ENCODE peak calls at places on chromosomes 7 and 10, in six cellular contexts. X is hepatocyte; B is IMR-90; E is CD4-positive, CD25-positive, alpha-beta regulatory T cell; R is heart left ventricle; H is nucleus accumbens. U is an unnamed sample.
A peak's percentile ranks its signal among the peaks of the same experiment; 100 is the strongest.

GRCh38 chr10:77575271-77576006 is 62.2 kb downstream of the KCNMA1 start:
- DNase-seq in X (no peak), B (no peak), E (no peak), R (no peak), H (no peak), U (no peak)

GRCh38 chr7:47513741-47514241 is 68.1 kb downstream of the TNS3 start:
- DNase-seq in X (peak; percentile 74), B (peak; percentile 93), E (no peak), R (no peak), H (no peak), U (peak; percentile 43)

GRCh38 chr7:105738133-105738532 is 138.3 kb downstream of the ATXN7L1 start:
- DNase-seq in X (no peak), B (no peak), E (no peak), R (no peak), H (no peak), U (no peak)

GRCh38 chr7:28921822-28922221 is 36.3 kb downstream of the TRIL start:
- DNase-seq in X (peak; percentile 83), B (peak; percentile 68), E (peak; percentile 30), R (peak; percentile 42), H (peak; percentile 41), U (peak; percentile 41)

GRCh38 chr7:132738254-132738653 is 162.0 kb upstream of the PLXNA4 start:
- DNase-seq in X (no peak), B (peak; percentile 92), E (no peak), R (no peak), H (no peak), U (no peak)

GRCh38 chr7:41114166-41114565 is 588.7 kb downstream of the INHBA start:
- DNase-seq in X (no peak), B (peak; percentile 94), E (no peak), R (no peak), H (no peak), U (no peak)

GRCh38 chr10:73053275-73053674 is 43.4 kb downstream of the P4HA1 start:
- DNase-seq in X (no peak), B (no peak), E (no peak), R (no peak), H (no peak), U (no peak)

GRCh38 chr7:98372993-98373392 is 27.9 kb downstream of the BAIAP2L1 start:
- DNase-seq in X (no peak), B (peak; percentile 81), E (no peak), R (no peak), H (no peak), U (no peak)

GRCh38 chr7:68038621-68039314 is 1042.1 kb downstream of the TYW1 start:
- DNase-seq in X (peak; percentile 55), B (no peak), E (no peak), R (no peak), H (no peak), U (no peak)

GRCh38 chr7:27151945-27152815 is at the start of gene HOXA3:
- DNase-seq in X (no peak), B (peak; percentile 59), E (no peak), R (no peak), H (no peak), U (no peak)

GRCh38 chr10:80661526-80661925 is 123.8 kb downstream of the SH2D4B start:
- DNase-seq in X (no peak), B (no peak), E (no peak), R (no peak), H (no peak), U (no peak)

GRCh38 chr7:124032369-124033092 is at the start of gene TMEM229A:
- DNase-seq in X (peak; percentile 84), B (peak; percentile 28), E (no peak), R (peak; percentile 21), H (peak; percentile 71), U (no peak)

GRCh38 chr7:77538186-77538907 is 1.3 kb downstream of the PTPN12 start:
- DNase-seq in X (peak; percentile 91), B (peak; percentile 93), E (no peak), R (peak; percentile 89), H (peak; percentile 16), U (peak; percentile 50)

GRCh38 chr7:141695803-141696289 is 6.1 kb downstream of the DENND11 start:
- DNase-seq in X (no peak), B (no peak), E (no peak), R (no peak), H (no peak), U (no peak)

GRCh38 chr10:43068136-43068395 is 8.8 kb upstream of the RET start:
- DNase-seq in X (no peak), B (no peak), E (no peak), R (no peak), H (no peak), U (no peak)

GRCh38 chr7:40802497-40802896 is 667.7 kb downstream of the SUGCT start:
- DNase-seq in X (no peak), B (no peak), E (no peak), R (no peak), H (no peak), U (no peak)

GRCh38 chr10:47252093-47252780 is 47.8 kb upstream of the GDF10 start:
- DNase-seq in X (no peak), B (no peak), E (no peak), R (no peak), H (no peak), U (no peak)

GRCh38 chr10:1159131-1160061 is 103.2 kb downstream of the WDR37 start:
- DNase-seq in X (no peak), B (peak; percentile 58), E (no peak), R (peak; percentile 9), H (no peak), U (no peak)

GRCh38 chr7:33868151-33868550 is 37.2 kb upstream of the BMPER start:
- DNase-seq in X (no peak), B (peak; percentile 69), E (no peak), R (no peak), H (no peak), U (no peak)

GRCh38 chr10:71486465-71487114 is 89.9 kb downstream of the CDH23 start:
- DNase-seq in X (peak; percentile 71), B (peak; percentile 2), E (no peak), R (peak; percentile 37), H (no peak), U (no peak)

GRCh38 chr7:135235841-135236240 is 2.2 kb downstream of the STRA8 start:
- DNase-seq in X (no peak), B (no peak), E (no peak), R (no peak), H (no peak), U (no peak)

GRCh38 chr7:149870701-149871483 is 2.9 kb upstream of the ATP6V0E2 start:
- DNase-seq in X (no peak), B (no peak), E (no peak), R (no peak), H (no peak), U (no peak)

GRCh38 chr10:23344251-23344841 is at the start of gene C10orf67:
- DNase-seq in X (peak; percentile 60), B (peak; percentile 39), E (no peak), R (peak; percentile 60), H (peak; percentile 66), U (peak; percentile 60)

U was measured in frontal cortex.